ENCODE peak calls at places on chromosomes 4 and X, in seven cellular contexts. K is AG09319, Q is hepatocyte, L is BJ, S is RWPE1, U is uterus, D is endothelial cell of umbilical vein. I is an unnamed sample.

GRCh38 chr4:624705-625590 is at the start of gene PDE6B:
- DNase-seq in K (no peak), Q (no peak), L (no peak), S (no peak), U (no peak), D (no peak), I (no peak)

GRCh38 chr4:86223472-86223871 is 136.4 kb downstream of the MAPK10 start:
- DNase-seq in K (no peak), Q (peak), L (no peak), S (peak), U (no peak), D (peak), I (peak)

GRCh38 chr4:145230726-145231125 is 50.3 kb upstream of the OTUD4 start:
- DNase-seq in K (peak), Q (no peak), L (peak), S (no peak), U (no peak), D (no peak), I (no peak)

GRCh38 chrX:37871626-37872302 is 24.4 kb upstream of the DYNLT3 start:
- DNase-seq in K (peak), Q (peak), L (peak), S (peak), U (no peak), D (peak), I (peak)

GRCh38 chrX:112368371-112368770 is 285.8 kb upstream of the TRPC5 start:
- DNase-seq in K (no peak), Q (no peak), L (no peak), S (no peak), U (no peak), D (no peak), I (no peak)

GRCh38 chr4:103011378-103012025 is 8.0 kb downstream of the SLC9B1 start:
- DNase-seq in K (no peak), Q (peak), L (peak), S (peak), U (peak), D (no peak), I (peak)

GRCh38 chr4:23238848-23239247 is 546.1 kb downstream of the GBA3 start:
- DNase-seq in K (no peak), Q (no peak), L (no peak), S (no peak), U (no peak), D (no peak), I (no peak)

GRCh38 chr4:173370130-173370476 is 651 bp upstream of the SAP30 start:
- DNase-seq in K (no peak), Q (no peak), L (no peak), S (no peak), U (peak), D (no peak), I (no peak)

GRCh38 chrX:153463031-153463430 is 7.3 kb downstream of the HAUS7 start:
- DNase-seq in K (no peak), Q (no peak), L (no peak), S (peak), U (no peak), D (no peak), I (no peak)

DNA sequence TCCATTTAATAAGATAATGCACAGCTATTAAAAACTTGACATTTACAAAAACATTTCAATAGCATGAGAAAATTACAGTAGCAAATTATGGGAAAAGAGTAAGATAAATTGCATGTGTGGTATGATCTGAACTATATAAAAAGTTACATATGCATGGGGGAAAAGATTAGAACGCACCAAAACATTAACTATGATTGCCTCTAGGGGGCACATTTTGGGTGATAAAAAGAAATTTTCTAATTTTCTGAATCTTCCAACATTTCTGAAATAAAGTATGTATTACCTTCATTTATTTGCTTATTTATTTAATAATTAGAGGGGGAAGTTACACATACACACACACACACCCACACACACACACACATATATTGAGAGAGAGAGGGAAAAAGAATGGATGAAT is 19.6 kb upstream of the KDM5C start:
- DNase-seq in K (no peak), Q (no peak), L (no peak), S (no peak), U (no peak), D (no peak), I (no peak)
- TF ChIP-seq CTCF in K (peak), Q (peak), L (no peak), S (peak), U (no peak), D (no peak), I (peak)

GRCh38 chr4:60463846-60464502 is 736.2 kb upstream of the ADGRL3 start:
- DNase-seq in K (no peak), Q (no peak), L (no peak), S (no peak), U (no peak), D (no peak), I (no peak)
- TF ChIP-seq CTCF in K (no peak), Q (no peak), L (peak), S (no peak), U (no peak), D (no peak), I (no peak)

DNA sequence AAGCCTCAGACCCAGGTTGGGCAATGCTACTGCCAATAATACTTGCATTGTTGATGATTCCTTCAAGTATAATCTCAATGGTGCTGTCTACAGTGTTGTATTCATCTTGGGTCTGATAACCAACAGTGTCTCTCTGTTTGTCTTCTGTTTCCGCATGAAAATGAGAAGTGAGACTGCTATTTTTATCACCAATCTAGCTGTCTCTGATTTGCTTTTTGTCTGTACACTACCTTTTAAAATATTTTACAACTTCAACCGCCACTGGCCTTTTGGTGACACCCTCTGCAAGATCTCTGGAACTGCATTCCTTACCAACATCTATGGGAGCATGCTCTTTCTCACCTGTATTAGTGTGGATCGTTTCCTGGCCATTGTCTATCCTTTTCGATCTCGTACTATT is 7.4 kb downstream of the LPAR4 start:
- DNase-seq in K (no peak), Q (no peak), L (no peak), S (no peak), U (no peak), D (no peak), I (no peak)
- TF ChIP-seq CTCF in K (no peak), Q (no peak), L (no peak), S (no peak), U (no peak), D (no peak), I (no peak)

GRCh38 chr4:152651473-152652060 is 28.2 kb downstream of the TMEM154 start:
- DNase-seq in K (no peak), Q (no peak), L (no peak), S (no peak), U (no peak), D (no peak), I (no peak)
- TF ChIP-seq CTCF in K (no peak), Q (no peak), L (no peak), S (no peak), U (no peak), D (no peak), I (no peak)

DNA sequence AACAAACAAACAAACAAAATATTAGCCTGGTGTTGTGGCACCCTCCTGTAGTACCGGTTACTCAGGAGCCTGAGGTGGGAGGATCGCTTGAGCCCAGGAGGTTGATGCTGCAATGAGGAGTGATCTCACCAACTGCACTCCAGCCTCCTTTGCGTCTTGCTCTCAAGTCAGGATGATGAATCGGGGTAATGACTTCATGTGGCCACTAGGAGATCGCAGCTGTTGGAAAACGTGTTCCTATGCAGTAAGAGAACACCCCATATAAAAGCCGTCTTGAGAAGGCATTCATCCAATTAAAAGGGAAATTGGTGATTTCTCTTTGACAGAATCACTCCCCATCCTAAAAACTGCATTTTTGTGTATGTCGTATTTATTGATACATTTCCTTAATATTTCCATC is 6.9 kb downstream of the CCNB3 start:
- DNase-seq in K (no peak), Q (no peak), L (no peak), S (no peak), U (no peak), D (no peak), I (no peak)
- TF ChIP-seq CTCF in K (peak), Q (no peak), L (peak), S (no peak), U (no peak), D (peak), I (no peak)

DNA sequence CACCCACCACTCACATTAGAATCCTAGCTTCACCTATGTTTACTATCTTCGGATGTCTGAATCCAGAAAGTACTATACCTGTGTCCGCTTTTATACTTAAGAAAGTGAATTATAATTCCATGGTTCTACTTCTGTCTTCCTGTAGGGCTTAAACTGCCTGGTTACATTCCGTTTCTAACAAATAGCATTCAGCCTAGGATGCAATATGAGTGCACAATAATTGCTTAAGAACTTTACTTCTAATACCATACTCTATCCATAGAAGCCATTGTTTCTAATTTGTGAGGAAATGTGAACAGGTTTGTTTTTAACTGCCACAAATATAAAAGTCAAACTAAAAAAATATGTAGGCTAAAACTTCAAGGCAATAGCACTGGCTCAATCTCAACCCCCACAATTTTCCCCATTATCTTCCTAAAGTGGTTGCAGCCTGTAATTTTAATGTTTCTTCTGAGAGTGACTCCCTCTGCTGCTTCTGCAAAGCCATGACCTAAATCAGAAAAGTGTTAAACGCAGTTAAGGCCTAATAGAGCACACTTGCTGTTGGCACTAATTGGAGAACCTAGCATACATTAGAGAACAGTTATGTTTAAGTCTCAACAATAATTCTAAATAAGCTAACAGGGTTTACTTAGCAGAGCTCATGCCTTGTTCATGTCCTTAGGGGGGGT is 4.2 kb downstream of the UNC5C start:
- DNase-seq in K (no peak), Q (no peak), L (no peak), S (no peak), U (no peak), D (no peak), I (no peak)
- TF ChIP-seq CTCF in K (no peak), Q (peak), L (no peak), S (no peak), U (peak), D (no peak), I (no peak)